ENCODE peak calls at places on chromosomes 3 and 15, in five cellular contexts. B, N, E, I and S are unnamed samples.

GRCh38 chr15:67472957-67473356 is 48.0 kb upstream of the C15orf61 start:
- DNase-seq in B (no peak), N (no peak), E (no peak), I (no peak), S (no peak)

GRCh38 chr3:17302774-17303173 is 418.0 kb downstream of the PLCL2 start:
- DNase-seq in B (peak), N (no peak), E (no peak), I (no peak), S (peak)

GRCh38 chr3:135199137-135199536 is 404.1 kb downstream of the EPHB1 start:
- DNase-seq in B (no peak), N (no peak), E (no peak), I (no peak), S (no peak)

GRCh38 chr15:99249270-99249817 is at the start of gene TTC23:
- DNase-seq in B (peak), N (peak), E (peak), I (peak), S (peak)

GRCh38 chr3:120506076-120506827 is 55.5 kb upstream of the FSTL1 start:
- DNase-seq in B (no peak), N (no peak), E (no peak), I (no peak), S (peak)

GRCh38 chr3:120174811-120175210 is 80.6 kb upstream of the GSK3B start:
- DNase-seq in B (no peak), N (no peak), E (peak), I (no peak), S (no peak)

GRCh38 chr3:130820976-130821375 is 72.9 kb upstream of the ATP2C1 start:
- DNase-seq in B (no peak), N (no peak), E (no peak), I (no peak), S (peak)

GRCh38 chr3:66797916-66798560 is 200.1 kb upstream of the KBTBD8 start:
- DNase-seq in B (no peak), N (peak), E (peak), I (no peak), S (peak)

GRCh38 chr3:146469206-146470017 is at the start of gene PLSCR2:
- DNase-seq in B (peak), N (peak), E (peak), I (peak), S (peak)

GRCh38 chr3:195517030-195517429 is 26.1 kb downstream of the PPP1R2 start:
- DNase-seq in B (no peak), N (no peak), E (no peak), I (no peak), S (no peak)
- TF ChIP-seq CTCF in B (no peak), N (no peak), E (no peak), I (no peak), S (no peak)

DNA sequence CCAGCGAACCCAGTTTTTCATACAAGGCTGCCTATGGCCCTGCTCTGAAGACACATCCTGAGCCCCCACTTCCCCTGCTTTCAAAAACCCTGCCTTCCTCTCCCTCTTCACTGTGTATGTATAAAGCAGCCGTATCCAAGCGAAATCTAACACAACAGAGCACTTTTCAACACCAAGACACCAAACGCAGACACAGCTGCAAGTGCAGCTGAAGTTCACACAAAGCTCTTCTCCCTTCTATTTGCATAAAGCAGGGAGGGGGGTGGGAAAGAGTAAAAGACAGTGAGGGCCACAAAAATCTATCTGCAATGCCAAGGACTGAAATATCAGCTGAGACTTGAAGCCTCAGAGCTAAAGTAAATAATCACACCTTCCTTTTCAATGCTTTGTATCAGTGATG is 35.1 kb upstream of the CSPG5 start:
- DNase-seq in B (no peak), N (no peak), E (no peak), I (no peak), S (no peak)
- H3K4me3 ChIP-seq in B (no peak), N (no peak), E (no peak), I (no peak), S (no peak)

GRCh38 chr15:63010920-63011693 is 31.4 kb upstream of the TPM1 start:
- DNase-seq in B (no peak), N (no peak), E (no peak), I (no peak), S (no peak)
- TF ChIP-seq CTCF in B (no peak), N (no peak), E (no peak), I (no peak), S (no peak)

GRCh38 chr15:51970132-51970817 is 1.3 kb downstream of the LEO1 start:
- DNase-seq in B (no peak), N (no peak), E (no peak), I (no peak), S (peak)
- H3K4me3 ChIP-seq in B (peak), N (no peak), E (peak), I (peak), S (peak)

GRCh38 chr3:6860149-6860548 is 766 bp upstream of the GRM7 start:
- DNase-seq in B (no peak), N (no peak), E (no peak), I (no peak), S (no peak)

GRCh38 chr3:6857510-6857909 is 3.4 kb upstream of the GRM7 start:
- DNase-seq in B (no peak), N (no peak), E (no peak), I (no peak), S (no peak)

GRCh38 chr3:6854184-6854583 is 6.7 kb upstream of the GRM7 start:
- DNase-seq in B (no peak), N (no peak), E (no peak), I (no peak), S (no peak)
- TF ChIP-seq CTCF in B (no peak), N (no peak), E (no peak), I (no peak), S (no peak)

GRCh38 chr3:73781536-73781935 is 156.8 kb upstream of the PDZRN3 start:
- DNase-seq in B (no peak), N (no peak), E (no peak), I (no peak), S (no peak)
- H3K4me3 ChIP-seq in B (no peak), N (no peak), E (no peak), I (no peak), S (no peak)

DNA sequence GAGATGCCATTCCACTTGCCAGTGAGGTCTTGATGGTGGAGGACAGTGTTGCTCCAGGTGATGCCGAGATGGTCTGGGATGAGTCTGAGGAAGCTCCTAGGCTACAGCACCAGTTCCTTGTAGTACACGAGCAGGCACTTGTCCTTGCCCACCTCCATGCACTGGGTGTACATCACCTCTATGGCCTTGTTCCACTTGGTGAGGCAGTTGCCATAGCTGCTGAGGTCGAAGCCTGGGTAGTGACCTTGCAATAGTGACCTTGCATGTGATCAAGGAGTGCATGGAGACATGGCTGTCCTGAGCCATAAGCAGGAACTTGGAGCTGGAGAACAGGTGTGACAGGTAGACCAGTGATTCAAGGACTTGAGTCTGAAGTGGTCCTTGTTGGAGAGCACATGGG is 47.6 kb downstream of the CDIN1 start:
- DNase-seq in B (no peak), N (no peak), E (no peak), I (no peak), S (no peak)
- TF ChIP-seq CTCF in B (no peak), N (no peak), E (no peak), I (no peak), S (no peak)

DNA sequence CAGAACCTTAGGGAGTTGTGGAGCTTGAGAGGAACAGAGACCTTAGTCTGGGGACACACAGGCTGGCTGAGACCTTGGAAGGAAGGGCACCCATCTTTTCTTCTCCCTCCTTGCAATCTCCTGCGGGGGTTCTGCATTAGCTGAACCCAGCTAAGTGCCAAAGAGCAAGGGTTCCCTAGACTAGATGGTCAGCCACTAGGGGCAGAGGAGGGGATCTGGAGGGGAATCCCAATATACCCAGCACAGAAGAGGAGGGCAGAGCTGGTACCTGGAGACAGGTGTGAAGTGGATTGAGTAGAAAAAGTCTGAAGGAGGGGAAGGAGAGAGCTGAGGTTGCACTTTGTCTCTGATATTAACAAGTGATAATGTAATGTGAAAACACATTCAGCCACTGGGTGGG is 212.8 kb downstream of the ADAMTS9 start:
- DNase-seq in B (no peak), N (no peak), E (no peak), I (no peak), S (no peak)
- H3K4me3 ChIP-seq in B (no peak), N (no peak), E (no peak), I (no peak), S (no peak)

GRCh38 chr3:100590840-100591147 is 18.6 kb upstream of the ADGRG7 start:
- DNase-seq in B (no peak), N (no peak), E (no peak), I (no peak), S (no peak)
- TF ChIP-seq CTCF in B (no peak), N (no peak), E (no peak), I (no peak), S (no peak)

GRCh38 chr3:128076783-128077624 is 24.8 kb downstream of the SEC61A1 start:
- DNase-seq in B (no peak), N (peak), E (no peak), I (no peak), S (no peak)
- H3K4me3 ChIP-seq in B (peak), N (peak), E (peak), I (peak), S (peak)